ENCODE peak calls at places on chromosomes 11 and 22, in six cellular contexts. D, B, U, P, W and I are unnamed samples. For H3K9me3, the result is how much of the 10 kb centered on the place peaks cover.

GRCh38 chr11:15584158-15584557 is 469.4 kb downstream of the INSC start:
- DNase-seq in D (no peak), W (no peak), P (no peak), B (no peak), U (no peak), I (no peak)

GRCh38 chr22:31148953-31149627 is 8.8 kb upstream of the PLA2G3 start:
- DNase-seq in P (peak), B (peak), W (peak), D (peak), U (peak), I (peak)

GRCh38 chr22:23690713-23691112 is at the start of gene RGL4:
- DNase-seq in U (no peak), W (no peak), B (no peak), P (no peak), D (peak), I (no peak)

GRCh38 chr11:112523477-112523876 is 262.8 kb upstream of the PLET1 start:
- DNase-seq in P (no peak), B (no peak), D (no peak), U (no peak), W (no peak), I (no peak)

GRCh38 chr11:35144103-35144741 is 5.3 kb downstream of the CD44 start:
- DNase-seq in D (no peak), B (no peak), U (peak), P (peak), W (no peak), I (peak)

GRCh38 chr11:2447951-2448650 is 3.3 kb downstream of the KCNQ1 start:
- DNase-seq in B (no peak), D (no peak), W (no peak), P (no peak), U (no peak), I (peak)

GRCh38 chr11:124942446-124943202 is 6.8 kb upstream of the HEPACAM start:
- DNase-seq in U (no peak), W (no peak), P (no peak), D (no peak), B (no peak), I (no peak)

GRCh38 chr22:46148885-46149492 is 1.3 kb upstream of the PPARA start:
- DNase-seq in D (no peak), P (no peak), B (peak), W (no peak), U (no peak), I (no peak)

GRCh38 chr11:420054-420910 is 5.5 kb upstream of the SIGIRR start:
- DNase-seq in D (no peak), U (no peak), W (no peak), B (no peak), P (no peak), I (peak)

GRCh38 chr11:12053606-12054361 is 45.4 kb upstream of the DKK3 start:
- DNase-seq in U (no peak), D (no peak), P (peak), W (no peak), B (no peak), I (no peak)

GRCh38 chr11:48107188-48107704 is 109.4 kb upstream of the OR4B1 start:
- DNase-seq in B (no peak), P (no peak), D (no peak), U (peak), W (no peak), I (peak)

GRCh38 chr22:38696606-38697005 is 4.1 kb downstream of the JOSD1 start:
- DNase-seq in D (no peak), P (peak), W (peak), U (no peak), B (no peak), I (no peak)

GRCh38 chr11:78350646-78351165 is 66.9 kb downstream of the GAB2 start:
- DNase-seq in W (no peak), P (peak), D (peak), B (peak), U (no peak), I (no peak)

GRCh38 chr22:33447733-33448132 is 389.6 kb upstream of the SYN3 start:
- DNase-seq in D (no peak), W (no peak), U (no peak), P (peak), B (no peak), I (no peak)

GRCh38 chr11:96188625-96189006 is 154.4 kb downstream of the MAML2 start:
- DNase-seq in B (no peak), W (no peak), U (peak), P (no peak), D (no peak), I (no peak)

GRCh38 chr11:126360049-126360446 is 4.6 kb downstream of the ST3GAL4 start:
- DNase-seq in P (no peak), U (no peak), D (no peak), W (no peak), B (no peak), I (no peak)

GRCh38 chr11:1146311-1146864 is 11.4 kb upstream of the MUC5AC start:
- DNase-seq in B (no peak), P (no peak), W (no peak), D (no peak), U (no peak), I (peak)

GRCh38 chr11:74870485-74870884 is 78.4 kb downstream of the XRRA1 start:
- DNase-seq in U (peak), D (no peak), W (peak), B (no peak), P (peak), I (no peak)

GRCh38 chr22:38205261-38206128 is 3.7 kb downstream of the MAFF start:
- DNase-seq in D (peak), B (peak), W (no peak), P (peak), U (no peak), I (no peak)

GRCh38 chr11:35245786-35246185 is 106.8 kb downstream of the CD44 start:
- DNase-seq in B (no peak), D (no peak), U (no peak), W (no peak), P (no peak), I (no peak)

GRCh38 chr11:71212871-71213559 is 39.4 kb downstream of the SHANK2 start:
- DNase-seq in P (peak), W (no peak), B (no peak), U (no peak), D (peak), I (no peak)

GRCh38 chr11:118622376-118623290 is 15.2 kb downstream of the PHLDB1 start:
- DNase-seq in P (peak), U (no peak), B (no peak), W (peak), D (peak), I (no peak)

GRCh38 chr11:9757809-9758675 is 94.2 kb downstream of the SWAP70 start:
- DNase-seq in B (peak), U (peak), D (peak), W (peak), P (peak), I (peak)

GRCh38 chr11:29019960-29020683 is 911.9 kb downstream of the METTL15 start:
- DNase-seq in W (peak), P (peak), U (no peak), D (no peak), B (no peak), I (no peak)
- TF ChIP-seq CTCF in W (peak), P (peak), U (peak), D (no peak), B (no peak), I (no peak)

GRCh38 chr22:47567741-47568140 is 805.3 kb downstream of the TBC1D22A start:
- DNase-seq in W (no peak), U (no peak), D (no peak), B (no peak), P (peak), I (no peak)
- H3K9me3 ChIP-seq in W (under half), U (under half), D (under half), B (under half), P (under half), I (under half)

GRCh38 chr11:61728066-61728939 is 24.1 kb upstream of the MYRF start:
- DNase-seq in D (no peak), P (no peak), U (no peak), W (no peak), B (no peak), I (no peak)
- TF ChIP-seq CTCF in D (no peak), P (no peak), U (no peak), W (no peak), B (no peak), I (no peak)

DNA sequence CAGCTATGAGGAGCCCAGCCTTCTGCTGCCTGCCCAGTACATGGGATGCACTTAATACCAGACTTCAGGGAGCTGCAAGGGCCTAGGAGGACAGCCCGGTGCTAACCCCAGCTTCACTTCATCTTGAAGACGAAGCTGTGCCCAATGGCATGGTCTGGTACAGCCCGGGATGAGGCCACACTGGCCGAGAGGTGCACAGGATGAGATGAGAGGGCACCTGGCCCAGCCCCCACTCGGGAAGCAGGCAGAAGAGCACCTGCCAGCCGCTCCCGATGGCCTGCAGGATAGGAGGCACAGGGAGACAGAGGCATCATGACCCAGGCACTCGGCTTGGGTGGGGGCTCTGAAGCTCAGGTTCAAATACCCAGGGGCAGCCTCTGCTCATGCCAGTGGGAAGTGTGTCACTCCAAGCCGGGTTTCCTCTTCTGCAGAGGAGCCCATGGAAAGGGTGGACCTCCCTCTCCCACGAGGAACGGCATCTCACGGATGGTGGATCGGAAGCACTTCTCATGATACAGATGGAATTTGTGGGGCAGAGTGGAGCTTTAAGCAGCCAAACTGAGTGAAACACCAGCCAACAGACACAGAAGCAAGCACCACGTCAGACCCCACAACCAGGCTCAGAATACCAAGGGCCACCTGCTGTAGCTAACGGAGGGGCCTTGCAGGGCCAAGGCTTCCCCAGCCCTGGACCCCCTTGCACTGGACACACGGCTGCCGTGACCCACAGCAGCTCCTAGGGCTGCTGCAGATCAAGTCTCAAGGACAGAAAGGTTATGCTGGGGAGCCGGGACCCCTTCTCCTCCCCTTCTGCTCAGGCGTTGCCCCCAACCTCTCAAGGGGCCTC is 875.2 kb downstream of the BRD1 start:
- DNase-seq in W (no peak), P (no peak), D (peak), B (peak), U (no peak), I (no peak)
- H3K9me3 ChIP-seq in W (under half), P (under half), D (under half), B (under half), U (under half), I (under half)

GRCh38 chr11:69909561-69910518 is 90.6 kb upstream of the FGF3 start:
- DNase-seq in P (no peak), D (no peak), W (no peak), B (no peak), U (no peak), I (peak)
- TF ChIP-seq CTCF in P (peak), D (peak), W (no peak), B (peak), U (peak), I (peak)